ENCODE peak calls at places on chromosomes 4 and X, in five cellular contexts. V is GM23338, X is heart right ventricle, M is IMR-90, Z is heart left ventricle. J is an unnamed sample.

GRCh38 chr4:10207116-10207515 is 90.5 kb upstream of the WDR1 start:
- DNase-seq in V (no peak), M (no peak), Z (no peak), X (no peak), J (no peak)

GRCh38 chr4:26871611-26872010 is 11.0 kb downstream of the STIM2 start:
- DNase-seq in Z (no peak), M (peak), X (no peak), V (no peak), J (no peak)

GRCh38 chr4:184587746-184588145 is 61.5 kb downstream of the CASP3 start:
- DNase-seq in V (no peak), M (no peak), X (no peak), Z (no peak), J (no peak)

GRCh38 chr4:158778712-158779111 is 9.9 kb downstream of the FNIP2 start:
- DNase-seq in M (no peak), V (no peak), X (no peak), Z (no peak), J (no peak)

GRCh38 chrX:152817082-152817744 is 13.3 kb downstream of the CETN2 start:
- DNase-seq in Z (no peak), X (no peak), M (peak), V (peak), J (peak)

GRCh38 chr4:1538096-1538410 is 131.8 kb upstream of the NKX1-1 start:
- DNase-seq in M (no peak), X (no peak), Z (peak), V (no peak), J (no peak)

GRCh38 chr4:87011340-87012034 is 76.7 kb downstream of the AFF1 start:
- DNase-seq in Z (no peak), M (peak), V (peak), X (peak), J (peak)

GRCh38 chrX:48025561-48025960 is 18.8 kb downstream of the SPACA5 start:
- DNase-seq in M (peak), X (peak), Z (no peak), V (peak), J (peak)

GRCh38 chrX:138298268-138298667 is 413.2 kb downstream of the FGF13 start:
- DNase-seq in X (no peak), V (no peak), Z (no peak), M (no peak), J (no peak)

GRCh38 chrX:45669715-45670360 is 469.2 kb upstream of the DIPK2B start:
- DNase-seq in M (peak), X (no peak), Z (no peak), V (no peak), J (no peak)

GRCh38 chrX:143466130-143466529 is 51.1 kb downstream of the SPANXN3 start:
- DNase-seq in Z (no peak), X (no peak), M (no peak), V (no peak), J (no peak)

GRCh38 chr4:173167793-173168395 is 717 bp upstream of the GALNT7 start:
- DNase-seq in M (peak), X (peak), Z (peak), V (peak), J (no peak)

GRCh38 chr4:146567396-146567795 is 45.7 kb upstream of the SLC10A7 start:
- DNase-seq in V (peak), X (no peak), M (no peak), Z (no peak), J (peak)

GRCh38 chrX:66676413-66676812 is 37.5 kb upstream of the EDA2R start:
- DNase-seq in V (no peak), Z (no peak), X (no peak), M (peak), J (peak)

GRCh38 chr4:184473515-184474260 is 662 bp downstream of the IRF2 start:
- DNase-seq in M (peak), X (peak), Z (peak), V (peak), J (peak)

GRCh38 chr4:99968330-99968729 is 18.3 kb upstream of the H2AZ1 start:
- DNase-seq in V (peak), M (peak), X (no peak), Z (no peak), J (peak)

GRCh38 chr4:102578819-102579218 is 77.7 kb downstream of the NFKB1 start:
- DNase-seq in Z (no peak), M (no peak), X (no peak), V (peak), J (no peak)

GRCh38 chr4:59728496-59728895 is 1471.6 kb upstream of the ADGRL3 start:
- DNase-seq in X (no peak), Z (no peak), M (no peak), V (no peak), J (peak)

GRCh38 chr4:159027535-159027934 is 75.3 kb upstream of the RAPGEF2 start:
- DNase-seq in V (no peak), Z (no peak), X (no peak), M (peak), J (no peak)

GRCh38 chrX:40867352-40867751 is 132.0 kb upstream of the MED14 start:
- DNase-seq in M (peak), Z (peak), X (no peak), V (no peak), J (no peak)

GRCh38 chrX:110407910-110408545 is 49.4 kb downstream of the RTL9 start:
- DNase-seq in X (peak), M (peak), Z (no peak), V (peak), J (peak)

GRCh38 chr4:70651864-70652506 is 14.3 kb downstream of the JCHAIN start:
- DNase-seq in Z (no peak), V (peak), X (no peak), M (peak), J (no peak)

GRCh38 chrX:11629593-11630211 is 36.0 kb downstream of the ARHGAP6 start:
- DNase-seq in Z (peak), X (peak), M (peak), V (peak), J (peak)

GRCh38 chr4:133323670-133324069 is 174.6 kb downstream of the PCDH10 start:
- DNase-seq in Z (no peak), X (no peak), V (no peak), M (no peak), J (no peak)

GRCh38 chr4:133324491-133324890 is 175.4 kb downstream of the PCDH10 start:
- DNase-seq in M (no peak), X (no peak), Z (no peak), V (no peak), J (no peak)

GRCh38 chr4:133316874-133317273 is 167.8 kb downstream of the PCDH10 start:
- DNase-seq in Z (no peak), M (no peak), V (no peak), X (no peak), J (no peak)

DNA sequence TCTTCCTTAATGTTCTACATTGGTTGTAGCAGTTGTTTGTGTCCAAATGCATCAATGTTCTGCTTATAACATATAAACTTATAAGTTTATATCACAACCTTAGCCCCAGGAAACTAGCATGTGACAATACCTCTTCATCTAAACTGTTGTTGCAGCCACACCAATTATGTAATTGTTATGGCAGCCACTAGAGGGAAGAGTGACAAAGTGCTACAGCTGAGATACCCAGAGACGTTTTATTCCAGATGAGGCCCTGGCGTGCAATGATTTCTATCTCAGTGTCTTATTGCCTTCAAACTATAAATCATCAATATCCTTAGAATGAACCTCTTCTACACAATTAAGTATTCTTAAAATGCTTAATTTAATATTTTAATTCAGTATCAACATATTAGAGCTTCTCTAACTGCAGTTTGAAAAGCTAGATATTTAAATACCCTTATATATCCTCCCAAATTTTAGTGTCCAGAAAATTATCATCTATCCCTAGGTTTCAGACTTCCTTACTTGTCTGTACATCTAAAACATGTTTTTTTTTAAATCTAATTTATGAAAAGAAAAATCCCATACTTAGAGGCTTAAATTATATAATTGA is 171.6 kb downstream of the PCDH10 start:
- DNase-seq in Z (no peak), X (no peak), M (peak), V (peak), J (peak)
- TF ChIP-seq CTCF in Z (peak), X (peak), M (peak), V (peak), J (peak)

DNA sequence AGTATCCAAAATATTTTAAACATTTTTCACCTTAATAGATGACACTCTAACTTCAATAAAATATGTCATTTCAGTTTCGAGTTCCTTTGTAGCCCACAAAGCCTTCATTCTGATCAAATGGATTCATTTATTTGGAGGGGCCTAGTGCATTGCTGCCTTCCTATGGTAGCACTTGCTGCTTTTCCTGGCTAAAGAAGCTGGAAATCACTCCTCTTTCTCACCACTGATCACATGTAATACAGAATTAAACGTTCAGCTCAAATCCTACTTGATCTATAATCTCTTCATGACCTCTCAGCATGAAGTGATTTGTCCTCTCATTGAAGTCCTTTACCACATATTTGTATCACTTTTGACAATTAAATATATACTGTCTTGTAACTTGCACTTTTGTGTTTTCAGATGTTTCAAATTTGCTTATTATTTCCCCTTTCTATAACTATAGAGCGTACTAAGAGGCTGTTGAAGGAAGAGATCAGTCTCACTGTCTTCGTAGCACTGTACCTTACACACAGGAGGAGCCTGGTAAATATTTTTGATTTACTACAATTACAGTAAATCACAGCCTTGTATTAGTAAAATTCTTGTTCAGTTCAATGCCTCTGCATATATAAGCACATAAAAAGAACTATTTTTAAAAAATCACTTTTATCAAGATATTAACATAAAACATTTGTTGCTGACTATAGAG is 555 bp downstream of the CFI start:
- DNase-seq in V (no peak), M (no peak), X (no peak), Z (no peak), J (no peak)
- H3K4me3 ChIP-seq in V (no peak), M (no peak), X (peak), Z (peak), J (no peak)

GRCh38 chr4:123649644-123650356 is 253.2 kb downstream of the SPRY1 start:
- DNase-seq in X (peak), V (peak), M (peak), Z (peak), J (peak)
- H3K27ac ChIP-seq in X (peak), V (peak), M (peak), Z (peak), J (peak)

DNA sequence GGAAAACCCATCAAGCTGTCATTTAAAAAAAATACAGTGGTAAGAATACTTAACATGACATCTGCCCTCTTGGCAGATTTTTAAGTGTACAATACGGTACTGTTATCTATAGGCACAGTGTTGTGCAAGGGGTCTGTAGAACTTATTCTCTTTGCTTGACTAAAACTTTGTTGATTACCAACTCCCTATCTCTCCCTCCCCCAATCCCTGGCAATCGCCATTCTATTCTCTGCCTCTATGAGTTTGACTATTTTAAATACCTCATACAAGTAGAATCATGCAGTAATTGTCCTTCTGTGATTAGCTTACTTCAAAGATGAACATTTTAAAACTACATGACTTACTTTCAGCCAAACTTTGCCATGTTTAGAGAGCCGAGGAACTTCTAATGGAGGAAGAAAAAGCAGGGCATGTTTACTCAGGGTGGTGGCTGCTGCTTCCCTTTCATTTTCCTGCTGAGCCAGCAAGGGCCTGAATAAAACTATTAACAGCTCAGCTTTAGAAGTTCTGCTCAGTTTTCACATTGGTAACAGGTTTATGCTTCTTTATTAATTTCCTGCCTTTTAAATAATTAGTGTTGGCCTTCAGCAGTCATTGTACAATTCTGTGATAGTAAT is 62.3 kb downstream of the APOO start:
- DNase-seq in X (no peak), M (no peak), V (no peak), Z (no peak), J (no peak)
- TF ChIP-seq CTCF in X (no peak), M (no peak), V (no peak), Z (no peak), J (no peak)

DNA sequence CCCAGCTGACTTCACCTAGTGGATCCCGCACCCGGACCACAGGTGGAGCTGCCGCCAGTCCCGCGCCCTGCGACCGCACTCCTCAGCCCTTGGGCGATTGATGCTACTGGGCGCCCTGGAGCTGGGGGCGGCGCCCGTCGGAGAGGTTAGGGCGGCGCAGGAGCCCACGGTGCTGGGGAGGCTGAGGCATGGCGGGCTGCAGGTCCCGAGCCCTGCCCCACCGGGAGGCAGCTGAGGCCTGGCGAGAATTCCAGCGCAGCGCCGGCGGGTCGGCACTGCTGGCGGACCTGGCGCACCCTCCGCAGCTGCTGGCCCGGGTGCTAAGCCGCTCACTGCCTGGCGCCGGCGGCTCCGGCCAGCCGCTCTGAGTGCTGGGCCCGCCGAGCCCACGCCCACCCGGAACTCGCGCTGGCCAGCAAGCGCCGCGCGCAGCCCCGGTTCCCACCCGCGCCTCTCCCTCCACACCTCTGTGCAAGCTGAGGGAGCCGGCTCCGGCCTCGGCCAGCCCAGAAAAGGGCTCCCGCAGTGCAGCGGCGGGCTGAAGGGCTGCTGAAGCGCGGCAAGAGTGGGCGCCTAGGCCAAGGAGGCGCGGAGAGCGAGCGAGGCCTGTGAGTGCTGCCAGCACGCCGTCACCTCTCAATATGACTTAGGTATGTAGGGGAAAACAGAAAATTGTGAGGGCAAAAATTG is 1256.6 kb downstream of the STIM2 start:
- DNase-seq in Z (no peak), V (peak), X (no peak), M (no peak), J (no peak)
- H3K4me3 ChIP-seq in Z (no peak), V (peak), X (no peak), M (no peak), J (no peak)

GRCh38 chrX:72018277-72019112 is 107.8 kb downstream of the NHSL2 start:
- DNase-seq in Z (peak), V (peak), X (peak), M (peak), J (peak)
- H3K27ac ChIP-seq in Z (peak), V (no peak), X (peak), M (peak), J (no peak)

GRCh38 chr4:141652161-141652778 is 15.9 kb downstream of the IL15 start:
- DNase-seq in X (no peak), Z (no peak), V (no peak), M (peak), J (no peak)

GRCh38 chr4:141658316-141658715 is 21.9 kb downstream of the IL15 start:
- DNase-seq in Z (no peak), M (no peak), X (no peak), V (no peak), J (no peak)

GRCh38 chr4:141656031-141656430 is 19.6 kb downstream of the IL15 start:
- DNase-seq in V (no peak), Z (no peak), X (no peak), M (no peak), J (no peak)

GRCh38 chr4:141657550-141657949 is 21.2 kb downstream of the IL15 start:
- DNase-seq in V (no peak), M (no peak), Z (no peak), X (no peak), J (no peak)

DNA sequence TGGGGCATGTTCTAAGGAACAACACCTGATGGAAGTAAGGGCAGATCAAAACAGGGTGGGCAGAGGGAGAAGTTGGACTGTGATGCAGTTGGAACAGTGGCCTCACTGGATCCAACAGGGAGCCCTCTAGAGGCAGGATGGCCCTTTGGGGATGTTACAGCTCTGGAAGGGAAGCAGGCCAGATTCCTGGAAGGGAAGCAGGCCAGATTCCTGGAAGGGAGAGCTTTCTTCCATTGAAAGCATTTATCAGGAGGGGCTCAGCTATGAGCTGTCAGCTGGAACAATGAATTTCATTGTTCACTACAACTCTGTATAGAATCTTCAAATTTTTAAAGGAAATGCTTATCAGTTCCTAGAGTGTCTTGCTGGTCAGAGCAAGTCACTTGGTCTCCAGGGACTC is 17.7 kb downstream of the IL15 start:
- DNase-seq in X (peak), V (peak), M (peak), Z (peak), J (no peak)
- TF ChIP-seq CTCF in X (peak), V (peak), M (peak), Z (peak), J (peak)

GRCh38 chr4:6563935-6564645 is 10.9 kb upstream of the MAN2B2 start:
- DNase-seq in X (no peak), V (peak), Z (no peak), M (no peak), J (no peak)
- H3K4me3 ChIP-seq in X (no peak), V (peak), Z (peak), M (no peak), J (no peak)

J was measured in brain microvascular endothelial cell.